ENCODE peak calls at places on chromosomes 5 and 9, in eight cellular contexts. H is fibroblast of villous mesenchyme; D is mammary epithelial cell; I is kidney; R is Caco-2; F is activated CD8-positive, alpha-beta T cell treated with anti-CD3 and anti-CD28 coated beads for 36 hours; A is choroid plexus epithelial cell; T is cardiac fibroblast. Z is an unnamed sample.

GRCh38 chr5:76673125-76673524 is 42.8 kb upstream of the F2R start:
- DNase-seq in H (no peak), I (no peak), A (no peak), R (no peak), F (no peak), T (no peak), D (no peak), Z (no peak)

GRCh38 chr5:81429986-81430385 is 36.1 kb upstream of the ACOT12 start:
- DNase-seq in R (no peak), H (no peak), F (no peak), I (no peak), A (no peak), T (no peak), D (no peak), Z (no peak)

GRCh38 chr5:142065273-142065672 is 43.3 kb upstream of the NDFIP1 start:
- DNase-seq in I (no peak), D (no peak), A (peak; percentile 64), H (peak; percentile 22), F (no peak), R (no peak), T (peak; percentile 35), Z (peak; percentile 19)

GRCh38 chr9:112443200-112443599 is 43.4 kb upstream of the KIAA1958 start:
- DNase-seq in H (peak; percentile 35), R (no peak), F (peak; percentile 37), D (no peak), I (no peak), T (peak; percentile 44), A (peak; percentile 64), Z (peak; percentile 24)

GRCh38 chr9:77770340-77770739 is 122.2 kb upstream of the GNA14 start:
- DNase-seq in T (no peak), A (peak; percentile 45), R (no peak), F (no peak), D (no peak), H (peak; percentile 72), I (no peak), Z (no peak)

GRCh38 chr9:113985968-113986585 is 92.0 kb downstream of the AMBP start:
- DNase-seq in D (no peak), H (peak; percentile 30), I (no peak), T (peak; percentile 11), A (peak; percentile 52), R (no peak), F (no peak), Z (no peak)

GRCh38 chr9:9142001-9142400 is 1342.4 kb upstream of the DMAC1 start:
- DNase-seq in D (no peak), I (no peak), F (no peak), R (no peak), T (no peak), A (no peak), H (no peak), Z (no peak)

GRCh38 chr9:78143281-78144007 is 92.4 kb upstream of the CEP78 start:
- DNase-seq in A (no peak), R (peak; percentile 5), D (no peak), T (no peak), F (no peak), H (no peak), I (no peak), Z (no peak)

GRCh38 chr5:143347698-143348344 is 55.7 kb downstream of the NR3C1 start:
- DNase-seq in I (no peak), H (no peak), D (no peak), R (no peak), T (no peak), A (no peak), F (no peak), Z (no peak)

GRCh38 chr5:2022436-2022835 is 139.7 kb upstream of the IRX4 start:
- DNase-seq in R (no peak), T (no peak), I (no peak), F (no peak), H (no peak), D (no peak), A (no peak), Z (no peak)

GRCh38 chr5:39570418-39571027 is 145.7 kb upstream of the DAB2 start:
- DNase-seq in A (peak; percentile 77), H (peak; percentile 59), I (no peak), F (no peak), T (peak; percentile 78), D (peak; percentile 28), R (peak; percentile 34), Z (peak; percentile 44)

GRCh38 chr5:76104027-76104426 is 20.8 kb downstream of the SV2C start:
- DNase-seq in R (peak; percentile 71), A (peak; percentile 33), T (peak; percentile 15), F (peak; percentile 40), I (no peak), H (peak; percentile 19), D (peak; percentile 25), Z (peak; percentile 62)

GRCh38 chr9:77290373-77290772 is 113.0 kb downstream of the VPS13A start:
- DNase-seq in H (no peak), D (no peak), I (no peak), A (no peak), T (no peak), F (no peak), R (no peak), Z (no peak)

GRCh38 chr5:135644816-135645215 is 66.0 kb upstream of the CXCL14 start:
- DNase-seq in A (no peak), I (no peak), T (no peak), F (no peak), H (no peak), D (no peak), R (no peak), Z (no peak)

GRCh38 chr9:70114898-70115297 is 71.2 kb downstream of the MAMDC2 start:
- DNase-seq in R (no peak), H (no peak), T (no peak), D (no peak), I (no peak), A (no peak), F (no peak), Z (no peak)

GRCh38 chr5:150317048-150318003 is 14.6 kb upstream of the ARSI start:
- DNase-seq in I (peak; percentile 83), D (peak; percentile 96), A (peak; percentile 95), F (peak; percentile 29), R (peak; percentile 16), H (peak; percentile 97), T (peak; percentile 96), Z (peak; percentile 93)

GRCh38 chr5:31581498-31582099 is 49.5 kb downstream of the C5orf22 start:
- DNase-seq in F (no peak), I (no peak), R (peak; percentile 22), D (peak; percentile 14), H (peak; percentile 64), T (peak; percentile 69), A (peak; percentile 73), Z (peak; percentile 59)

GRCh38 chr9:130480673-130481072 is 35.9 kb downstream of the ASS1 start:
- DNase-seq in R (no peak), F (no peak), T (no peak), A (no peak), D (no peak), I (peak; percentile 62), H (no peak), Z (no peak)

GRCh38 chr9:27184556-27185351 is 75.7 kb downstream of the TEK start:
- DNase-seq in D (no peak), A (no peak), H (peak; percentile 89), R (no peak), I (no peak), T (peak; percentile 57), F (no peak), Z (peak; percentile 95)

GRCh38 chr9:27329292-27329691 is 32.3 kb upstream of the EQTN start:
- DNase-seq in T (no peak), I (no peak), A (no peak), H (no peak), R (no peak), D (no peak), F (no peak), Z (no peak)

GRCh38 chr5:2687746-2688145 is 63.7 kb downstream of the IRX2 start:
- DNase-seq in T (no peak), A (no peak), H (no peak), D (no peak), R (no peak), F (no peak), I (no peak), Z (no peak)

GRCh38 chr9:98105006-98105405 is 14.0 kb downstream of the TRIM14 start:
- DNase-seq in D (no peak), R (no peak), A (no peak), H (no peak), I (peak; percentile 51), F (no peak), T (no peak), Z (no peak)

GRCh38 chr5:148386041-148386440 is 2.3 kb downstream of the FBXO38 start:
- DNase-seq in D (peak; percentile 5), I (no peak), H (no peak), F (no peak), A (peak; percentile 4), R (no peak), T (no peak), Z (no peak)

GRCh38 chr5:177446184-177447065 is at the start of gene PRR7:
- DNase-seq in T (peak; percentile 55), I (peak; percentile 91), A (peak; percentile 55), D (peak; percentile 60), H (peak; percentile 52), R (peak; percentile 84), F (peak; percentile 77), Z (peak; percentile 63)
- TF ChIP-seq CTCF in T (no peak), I (no peak), A (no peak), D (no peak), H (no peak), R (no peak), F (no peak), Z (no peak)

GRCh38 chr5:103119765-103120606 is at the start of the genes GIN1 and PPIP5K2:
- DNase-seq in D (peak; percentile 98), A (peak; percentile 99), H (peak; percentile 99), I (peak; percentile 97), T (peak; percentile 99), F (peak; percentile 98), R (peak; percentile 97), Z (peak; percentile 99)
- TF ChIP-seq CTCF in D (no peak), A (peak; percentile 7), H (no peak), I (no peak), T (no peak), F (no peak), R (no peak), Z (no peak)

GRCh38 chr9:121187681-121188305 is 13.9 kb downstream of the RAB14 start:
- DNase-seq in H (peak; percentile 93), T (no peak), A (peak; percentile 27), R (no peak), F (no peak), I (no peak), D (no peak), Z (no peak)

GRCh38 chr9:121184463-121184862 is 17.2 kb downstream of the RAB14 start:
- DNase-seq in H (no peak), D (no peak), T (no peak), R (no peak), I (no peak), F (no peak), A (no peak), Z (no peak)

GRCh38 chr9:121185178-121185745 is 16.4 kb downstream of the RAB14 start:
- DNase-seq in I (no peak), A (no peak), D (no peak), R (no peak), H (no peak), T (no peak), F (no peak), Z (no peak)

GRCh38 chr9:121183666-121184423 is 17.8 kb downstream of the RAB14 start:
- DNase-seq in H (no peak), R (no peak), T (no peak), D (no peak), F (no peak), A (no peak), I (no peak), Z (no peak)

GRCh38 chr9:121185774-121186403 is 15.8 kb downstream of the RAB14 start:
- DNase-seq in T (no peak), H (no peak), A (no peak), I (no peak), F (no peak), R (no peak), D (no peak), Z (no peak)
- TF ChIP-seq CTCF in T (no peak), H (no peak), A (no peak), I (no peak), F (no peak), R (no peak), D (no peak), Z (no peak)

GRCh38 chr5:15480436-15480835 is 19.5 kb upstream of the FBXL7 start:
- DNase-seq in F (no peak), H (no peak), D (no peak), A (no peak), T (no peak), I (no peak), R (no peak), Z (no peak)
- TF ChIP-seq CTCF in F (no peak), H (no peak), D (no peak), A (no peak), T (no peak), I (no peak), R (no peak), Z (no peak)